ENCODE peak calls at places on chromosomes 12 and 14, in nine cellular contexts. One of them, this sample, is unnamed.

GRCh38 chr14:67319142-67319541 is 40.5 kb downstream of the ATP6V1D start:
- DNase-seq in AG10803: peak
- DNase-seq in fibroblast of villous mesenchyme: peak
- DNase-seq in fibroblast of mammary gland: no peak
- DNase-seq in WTC11: no peak
- DNase-seq in transverse colon: no peak
- DNase-seq in BJ: no peak
- DNase-seq in AG09309: no peak
- DNase-seq in GM13976: no peak
- DNase-seq in this sample: no peak

GRCh38 chr14:60721331-60722162 is 2.6 kb downstream of the SIX4 start:
- DNase-seq in AG10803: peak
- DNase-seq in fibroblast of villous mesenchyme: peak
- DNase-seq in fibroblast of mammary gland: peak
- DNase-seq in WTC11: peak
- DNase-seq in transverse colon: peak
- DNase-seq in BJ: no peak
- DNase-seq in AG09309: no peak
- DNase-seq in GM13976: peak
- DNase-seq in this sample: peak

GRCh38 chr12:131140697-131141096 is 187.0 kb downstream of the ADGRD1 start:
- DNase-seq in AG10803: no peak
- DNase-seq in fibroblast of villous mesenchyme: no peak
- DNase-seq in fibroblast of mammary gland: no peak
- DNase-seq in WTC11: no peak
- DNase-seq in transverse colon: no peak
- DNase-seq in BJ: no peak
- DNase-seq in AG09309: no peak
- DNase-seq in GM13976: no peak
- DNase-seq in this sample: no peak

GRCh38 chr12:111204684-111205305 is 164.1 kb downstream of the PHETA1 start:
- DNase-seq in AG10803: no peak
- DNase-seq in fibroblast of villous mesenchyme: no peak
- DNase-seq in fibroblast of mammary gland: no peak
- DNase-seq in WTC11: no peak
- DNase-seq in transverse colon: no peak
- DNase-seq in BJ: no peak
- DNase-seq in AG09309: no peak
- DNase-seq in GM13976: no peak
- DNase-seq in this sample: peak

GRCh38 chr14:104299993-104300761 is 161.8 kb downstream of the KIF26A start:
- DNase-seq in AG10803: no peak
- DNase-seq in fibroblast of villous mesenchyme: no peak
- DNase-seq in fibroblast of mammary gland: no peak
- DNase-seq in WTC11: no peak
- DNase-seq in transverse colon: no peak
- DNase-seq in BJ: no peak
- DNase-seq in AG09309: no peak
- DNase-seq in GM13976: no peak
- DNase-seq in this sample: no peak

GRCh38 chr12:73678335-73678734 is 859.3 kb upstream of the ATXN7L3B start:
- DNase-seq in AG10803: no peak
- DNase-seq in fibroblast of villous mesenchyme: no peak
- DNase-seq in fibroblast of mammary gland: no peak
- DNase-seq in WTC11: no peak
- DNase-seq in transverse colon: no peak
- DNase-seq in BJ: no peak
- DNase-seq in AG09309: no peak
- DNase-seq in GM13976: no peak
- DNase-seq in this sample: no peak

GRCh38 chr14:89356927-89357326 is 60.1 kb downstream of the FOXN3 start:
- DNase-seq in AG10803: no peak
- DNase-seq in fibroblast of villous mesenchyme: no peak
- DNase-seq in fibroblast of mammary gland: no peak
- DNase-seq in WTC11: no peak
- DNase-seq in transverse colon: no peak
- DNase-seq in BJ: no peak
- DNase-seq in AG09309: no peak
- DNase-seq in GM13976: no peak
- DNase-seq in this sample: no peak

GRCh38 chr12:716506-716905 is 35.9 kb upstream of the WNK1 start:
- DNase-seq in AG10803: no peak
- DNase-seq in fibroblast of villous mesenchyme: no peak
- DNase-seq in fibroblast of mammary gland: no peak
- DNase-seq in WTC11: no peak
- DNase-seq in transverse colon: no peak
- DNase-seq in BJ: no peak
- DNase-seq in AG09309: no peak
- DNase-seq in GM13976: peak
- DNase-seq in this sample: no peak

GRCh38 chr14:61420326-61420725 is 98.9 kb downstream of the PRKCH start:
- DNase-seq in AG10803: no peak
- DNase-seq in fibroblast of villous mesenchyme: no peak
- DNase-seq in fibroblast of mammary gland: no peak
- DNase-seq in WTC11: no peak
- DNase-seq in transverse colon: no peak
- DNase-seq in BJ: no peak
- DNase-seq in AG09309: no peak
- DNase-seq in GM13976: no peak
- DNase-seq in this sample: no peak

GRCh38 chr12:110741371-110741770 is 1.3 kb downstream of the PPP1CC start:
- DNase-seq in AG10803: no peak
- DNase-seq in fibroblast of villous mesenchyme: no peak
- DNase-seq in fibroblast of mammary gland: no peak
- DNase-seq in WTC11: no peak
- DNase-seq in transverse colon: no peak
- DNase-seq in BJ: no peak
- DNase-seq in AG09309: no peak
- DNase-seq in GM13976: no peak
- DNase-seq in this sample: no peak

GRCh38 chr12:132095520-132096409 is 48.4 kb downstream of the DDX51 start:
- DNase-seq in AG10803: no peak
- DNase-seq in fibroblast of villous mesenchyme: no peak
- DNase-seq in fibroblast of mammary gland: no peak
- DNase-seq in WTC11: no peak
- DNase-seq in transverse colon: no peak
- DNase-seq in BJ: no peak
- DNase-seq in AG09309: no peak
- DNase-seq in GM13976: no peak
- DNase-seq in this sample: no peak

GRCh38 chr14:74469548-74470518 is 23.3 kb downstream of the NPC2 start:
- DNase-seq in AG10803: no peak
- DNase-seq in fibroblast of villous mesenchyme: no peak
- DNase-seq in fibroblast of mammary gland: no peak
- DNase-seq in WTC11: no peak
- DNase-seq in transverse colon: no peak
- DNase-seq in BJ: no peak
- DNase-seq in AG09309: no peak
- DNase-seq in GM13976: no peak
- DNase-seq in this sample: no peak

GRCh38 chr14:102295301-102295700 is 9.7 kb downstream of the MOK start:
- DNase-seq in AG10803: peak
- DNase-seq in fibroblast of villous mesenchyme: no peak
- DNase-seq in fibroblast of mammary gland: peak
- DNase-seq in WTC11: no peak
- DNase-seq in transverse colon: no peak
- DNase-seq in BJ: no peak
- DNase-seq in AG09309: no peak
- DNase-seq in GM13976: no peak
- DNase-seq in this sample: no peak
- TF ChIP-seq CTCF in AG10803: peak
- TF ChIP-seq CTCF in fibroblast of villous mesenchyme: peak
- TF ChIP-seq CTCF in fibroblast of mammary gland: peak
- TF ChIP-seq CTCF in WTC11: no peak
- TF ChIP-seq CTCF in transverse colon: no peak
- TF ChIP-seq CTCF in BJ: peak
- TF ChIP-seq CTCF in AG09309: peak
- TF ChIP-seq CTCF in GM13976: no peak
- TF ChIP-seq CTCF in this sample: no peak

DNA sequence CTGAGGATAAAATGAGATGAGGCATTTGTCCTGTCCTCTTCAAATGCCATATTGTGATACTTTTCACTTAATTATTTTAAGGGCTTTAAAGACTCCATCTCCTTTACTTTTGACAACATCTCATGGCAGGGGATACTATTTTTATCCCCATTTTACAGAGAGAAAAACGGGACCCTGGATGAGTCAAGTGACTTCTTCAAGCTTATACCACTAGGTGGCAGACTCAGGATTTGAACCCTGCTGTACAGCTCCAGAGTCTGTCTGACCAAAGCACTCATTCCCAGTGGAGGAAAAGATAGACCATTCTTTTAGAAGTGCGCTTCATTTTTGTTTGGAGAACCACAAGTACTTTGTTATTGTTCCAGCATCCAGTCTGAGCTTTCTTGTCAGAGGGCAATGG is 1.7 kb upstream of the SMOC1 start:
- DNase-seq in AG10803: no peak
- DNase-seq in fibroblast of villous mesenchyme: peak
- DNase-seq in fibroblast of mammary gland: peak
- DNase-seq in WTC11: no peak
- DNase-seq in transverse colon: no peak
- DNase-seq in BJ: no peak
- DNase-seq in AG09309: no peak
- DNase-seq in GM13976: peak
- DNase-seq in this sample: no peak
- TF ChIP-seq CTCF in AG10803: peak
- TF ChIP-seq CTCF in fibroblast of villous mesenchyme: peak
- TF ChIP-seq CTCF in fibroblast of mammary gland: peak
- TF ChIP-seq CTCF in WTC11: peak
- TF ChIP-seq CTCF in transverse colon: peak
- TF ChIP-seq CTCF in BJ: no peak
- TF ChIP-seq CTCF in AG09309: peak
- TF ChIP-seq CTCF in GM13976: peak
- TF ChIP-seq CTCF in this sample: peak

GRCh38 chr12:54337854-54338650 is 13.1 kb downstream of the COPZ1 start:
- DNase-seq in AG10803: no peak
- DNase-seq in fibroblast of villous mesenchyme: peak
- DNase-seq in fibroblast of mammary gland: peak
- DNase-seq in WTC11: no peak
- DNase-seq in transverse colon: no peak
- DNase-seq in BJ: no peak
- DNase-seq in AG09309: no peak
- DNase-seq in GM13976: no peak
- DNase-seq in this sample: no peak
- TF ChIP-seq CTCF in AG10803: peak
- TF ChIP-seq CTCF in fibroblast of villous mesenchyme: peak
- TF ChIP-seq CTCF in fibroblast of mammary gland: no peak
- TF ChIP-seq CTCF in WTC11: no peak
- TF ChIP-seq CTCF in transverse colon: no peak
- TF ChIP-seq CTCF in BJ: no peak
- TF ChIP-seq CTCF in AG09309: no peak
- TF ChIP-seq CTCF in GM13976: no peak
- TF ChIP-seq CTCF in this sample: no peak

GRCh38 chr12:18160901-18161300 is 70.9 kb upstream of the RERGL start:
- DNase-seq in AG10803: no peak
- DNase-seq in fibroblast of villous mesenchyme: no peak
- DNase-seq in fibroblast of mammary gland: no peak
- DNase-seq in WTC11: no peak
- DNase-seq in transverse colon: no peak
- DNase-seq in BJ: no peak
- DNase-seq in AG09309: no peak
- DNase-seq in GM13976: no peak
- DNase-seq in this sample: no peak

GRCh38 chr12:18165889-18166288 is 75.9 kb upstream of the RERGL start:
- DNase-seq in AG10803: no peak
- DNase-seq in fibroblast of villous mesenchyme: no peak
- DNase-seq in fibroblast of mammary gland: peak
- DNase-seq in WTC11: no peak
- DNase-seq in transverse colon: no peak
- DNase-seq in BJ: no peak
- DNase-seq in AG09309: no peak
- DNase-seq in GM13976: no peak
- DNase-seq in this sample: no peak

DNA sequence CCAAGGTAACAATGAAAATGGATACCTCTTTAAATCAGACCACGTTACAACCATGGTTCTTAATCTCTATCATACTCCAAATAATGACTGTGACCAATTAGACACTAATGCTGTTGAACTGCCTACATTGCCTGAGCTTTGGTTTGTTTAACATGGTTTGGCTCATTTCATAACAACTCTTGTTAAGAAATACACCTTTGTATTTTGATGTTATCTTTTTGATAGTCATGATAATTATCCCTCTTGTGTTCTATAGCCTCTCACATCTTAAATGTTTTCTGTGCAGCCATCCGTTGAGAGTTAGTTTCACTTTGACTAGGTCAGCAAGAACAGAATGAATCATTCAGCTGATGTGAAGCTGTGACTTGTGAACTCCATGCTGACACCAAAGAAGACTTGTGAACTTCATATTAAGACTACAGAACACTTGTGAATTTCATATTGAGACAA is 75.5 kb upstream of the RERGL start:
- DNase-seq in AG10803: peak
- DNase-seq in fibroblast of villous mesenchyme: peak
- DNase-seq in fibroblast of mammary gland: peak
- DNase-seq in WTC11: no peak
- DNase-seq in transverse colon: no peak
- DNase-seq in BJ: no peak
- DNase-seq in AG09309: no peak
- DNase-seq in GM13976: peak
- DNase-seq in this sample: no peak
- TF ChIP-seq CTCF in AG10803: no peak
- TF ChIP-seq CTCF in fibroblast of villous mesenchyme: no peak
- TF ChIP-seq CTCF in fibroblast of mammary gland: no peak
- TF ChIP-seq CTCF in WTC11: no peak
- TF ChIP-seq CTCF in transverse colon: no peak
- TF ChIP-seq CTCF in BJ: no peak
- TF ChIP-seq CTCF in AG09309: no peak
- TF ChIP-seq CTCF in GM13976: no peak
- TF ChIP-seq CTCF in this sample: no peak

GRCh38 chr14:33163109-33163508 is 224.4 kb downstream of the NPAS3 start:
- DNase-seq in AG10803: no peak
- DNase-seq in fibroblast of villous mesenchyme: no peak
- DNase-seq in fibroblast of mammary gland: no peak
- DNase-seq in WTC11: no peak
- DNase-seq in transverse colon: no peak
- DNase-seq in BJ: no peak
- DNase-seq in AG09309: no peak
- DNase-seq in GM13976: no peak
- DNase-seq in this sample: no peak
- TF ChIP-seq CTCF in AG10803: no peak
- TF ChIP-seq CTCF in fibroblast of villous mesenchyme: no peak
- TF ChIP-seq CTCF in fibroblast of mammary gland: no peak
- TF ChIP-seq CTCF in WTC11: no peak
- TF ChIP-seq CTCF in transverse colon: no peak
- TF ChIP-seq CTCF in BJ: no peak
- TF ChIP-seq CTCF in AG09309: no peak
- TF ChIP-seq CTCF in GM13976: no peak
- TF ChIP-seq CTCF in this sample: no peak

DNA sequence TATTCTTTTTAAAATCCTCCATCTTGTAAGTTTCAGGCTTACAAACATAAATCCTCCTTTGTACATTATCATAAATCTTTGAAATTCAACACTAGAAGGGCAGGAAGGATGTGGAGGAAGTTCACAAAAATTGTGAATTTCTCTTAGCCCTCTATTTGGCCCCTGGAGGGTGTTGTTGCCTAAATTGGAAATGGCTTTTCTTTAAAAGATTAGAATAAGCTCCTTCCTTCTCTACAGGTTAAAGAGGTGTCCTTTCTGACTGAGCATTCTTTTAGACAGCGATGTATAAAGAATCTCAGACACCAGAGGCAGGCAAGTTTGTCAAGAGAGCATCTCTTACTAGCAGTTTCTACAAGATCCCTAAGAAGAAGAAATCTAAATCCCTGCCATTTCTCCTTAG is 391.8 kb upstream of the OR4E1 start:
- DNase-seq in AG10803: no peak
- DNase-seq in fibroblast of villous mesenchyme: no peak
- DNase-seq in fibroblast of mammary gland: no peak
- DNase-seq in WTC11: no peak
- DNase-seq in transverse colon: no peak
- DNase-seq in BJ: no peak
- DNase-seq in AG09309: no peak
- DNase-seq in GM13976: no peak
- DNase-seq in this sample: no peak
- TF ChIP-seq CTCF in AG10803: no peak
- TF ChIP-seq CTCF in fibroblast of villous mesenchyme: no peak
- TF ChIP-seq CTCF in fibroblast of mammary gland: no peak
- TF ChIP-seq CTCF in WTC11: no peak
- TF ChIP-seq CTCF in transverse colon: no peak
- TF ChIP-seq CTCF in BJ: no peak
- TF ChIP-seq CTCF in AG09309: no peak
- TF ChIP-seq CTCF in GM13976: no peak
- TF ChIP-seq CTCF in this sample: no peak

This sample was measured in nephron progenitor cell.